ENCODE peak calls at places on chromosomes 11 and 22, in five cellular contexts. One of them, this sample, is unnamed.

GRCh38 chr11:109197656-109198055 is 224.3 kb upstream of the C11orf87 start:
- DNase-seq in GM04503: no peak
- DNase-seq in ovary: no peak
- DNase-seq in H7: no peak
- DNase-seq in GM18507: no peak
- DNase-seq in this sample: peak; percentile 31

GRCh38 chr11:114219559-114220349 is 76.4 kb upstream of the NNMT start:
- DNase-seq in ovary: peak; percentile 56
- DNase-seq in GM18507: no peak
- DNase-seq in GM04503: no peak
- DNase-seq in H7: no peak
- DNase-seq in this sample: peak; percentile 82

GRCh38 chr11:130323452-130324448 is 9.0 kb upstream of the ZBTB44 start:
- DNase-seq in GM04503: peak; percentile 61
- DNase-seq in H7: no peak
- DNase-seq in ovary: no peak
- DNase-seq in GM18507: no peak
- DNase-seq in this sample: peak; percentile 57

GRCh38 chr11:10379022-10379421 is 74.1 kb downstream of the ADM start:
- DNase-seq in GM04503: no peak
- DNase-seq in GM18507: no peak
- DNase-seq in H7: peak; percentile 47
- DNase-seq in ovary: no peak
- DNase-seq in this sample: no peak

GRCh38 chr11:1148752-1149180 is 9.0 kb upstream of the MUC5AC start:
- DNase-seq in GM18507: no peak
- DNase-seq in GM04503: no peak
- DNase-seq in ovary: no peak
- DNase-seq in H7: peak; percentile 33
- DNase-seq in this sample: no peak

GRCh38 chr11:100756556-100756955 is 69.5 kb downstream of the ARHGAP42 start:
- DNase-seq in H7: no peak
- DNase-seq in GM18507: no peak
- DNase-seq in ovary: no peak
- DNase-seq in GM04503: no peak
- DNase-seq in this sample: peak; percentile 19

GRCh38 chr11:95084509-95084908 is 5.1 kb upstream of the ENDOD1 start:
- DNase-seq in ovary: no peak
- DNase-seq in H7: no peak
- DNase-seq in GM18507: no peak
- DNase-seq in GM04503: no peak
- DNase-seq in this sample: peak; percentile 30

GRCh38 chr22:25563757-25564319 is 637 bp upstream of the GRK3 start:
- DNase-seq in GM04503: no peak
- DNase-seq in H7: peak; percentile 51
- DNase-seq in ovary: peak; percentile 16
- DNase-seq in GM18507: no peak
- DNase-seq in this sample: no peak

GRCh38 chr11:119489087-119489486 is 66.1 kb upstream of the THY1 start:
- DNase-seq in GM04503: no peak
- DNase-seq in H7: no peak
- DNase-seq in GM18507: no peak
- DNase-seq in ovary: no peak
- DNase-seq in this sample: no peak

GRCh38 chr11:62573006-62573591 is 592 bp downstream of the EEF1G start:
- DNase-seq in GM04503: no peak
- DNase-seq in ovary: no peak
- DNase-seq in H7: peak; percentile 32
- DNase-seq in GM18507: no peak
- DNase-seq in this sample: peak; percentile 27

GRCh38 chr11:94593030-94593429 is 25.9 kb downstream of the PIWIL4 start:
- DNase-seq in GM18507: no peak
- DNase-seq in GM04503: no peak
- DNase-seq in ovary: no peak
- DNase-seq in H7: no peak
- DNase-seq in this sample: peak; percentile 41

GRCh38 chr11:31808268-31808667 is 2.9 kb downstream of the PAX6 start:
- DNase-seq in ovary: no peak
- DNase-seq in GM18507: no peak
- DNase-seq in H7: peak; percentile 26
- DNase-seq in GM04503: no peak
- DNase-seq in this sample: no peak